ENCODE peak calls at places on chromosomes 5 and 9, in four cellular contexts. R, I, J and O are unnamed samples.

GRCh38 chr5:33260098-33260497 is 180.7 kb upstream of the TARS1 start:
- DNase-seq in R (no peak), I (no peak), J (no peak), O (no peak)

GRCh38 chr5:10502578-10502977 is 60.9 kb downstream of the ROPN1L start:
- DNase-seq in R (no peak), I (no peak), J (no peak), O (no peak)

GRCh38 chr5:144406463-144406862 is 235.8 kb downstream of the KCTD16 start:
- DNase-seq in R (no peak), I (no peak), J (no peak), O (no peak)

GRCh38 chr5:116448869-116449453 is 125.7 kb downstream of the SEMA6A start:
- DNase-seq in R (no peak), I (no peak), J (no peak), O (no peak)

GRCh38 chr5:149466457-149466972 is 84.7 kb downstream of the CSNK1A1 start:
- DNase-seq in R (no peak), I (no peak), J (no peak), O (no peak)

GRCh38 chr9:35760651-35761050 is 6.6 kb upstream of the MSMP start:
- DNase-seq in R (no peak), I (no peak), J (no peak), O (no peak)

GRCh38 chr5:132501629-132501956 is 11.0 kb upstream of the IRF1 start:
- DNase-seq in R (no peak), I (no peak), J (peak), O (no peak)

GRCh38 chr5:145797336-145797735 is 37.8 kb downstream of the PRELID2 start:
- DNase-seq in R (no peak), I (no peak), J (no peak), O (no peak)

GRCh38 chr9:100428871-100429654 is 2.1 kb downstream of the MSANTD3 start:
- DNase-seq in R (no peak), I (no peak), J (no peak), O (no peak)

GRCh38 chr9:93121316-93122241 is 12.5 kb downstream of the NINJ1 start:
- DNase-seq in R (no peak), I (no peak), J (peak), O (peak)

GRCh38 chr5:146025108-146025507 is 80.3 kb downstream of the PLAC8L1 start:
- DNase-seq in R (no peak), I (peak), J (no peak), O (no peak)

GRCh38 chr5:1638658-1639400 is 115.1 kb upstream of the LPCAT1 start:
- DNase-seq in R (no peak), I (no peak), J (no peak), O (no peak)

GRCh38 chr5:73494716-73495115 is 3.5 kb upstream of the BTF3 start:
- DNase-seq in R (no peak), I (no peak), J (no peak), O (no peak)

GRCh38 chr5:88391116-88391515 is 122.5 kb upstream of the TMEM161B start:
- DNase-seq in R (no peak), I (no peak), J (no peak), O (no peak)

GRCh38 chr9:28073278-28073677 is 500.0 kb upstream of the C9orf72 start:
- DNase-seq in R (peak), I (peak), J (no peak), O (no peak)

GRCh38 chr5:122788371-122788770 is 13.5 kb downstream of the SNX2 start:
- DNase-seq in R (no peak), I (no peak), J (no peak), O (no peak)

GRCh38 chr5:177382423-177383029 is 1.7 kb upstream of the SLC34A1 start:
- DNase-seq in R (no peak), I (peak), J (no peak), O (no peak)

GRCh38 chr5:68382640-68383039 is 167.1 kb downstream of the PIK3R1 start:
- DNase-seq in R (no peak), I (no peak), J (no peak), O (no peak)

GRCh38 chr5:113678202-113678601 is 164.7 kb downstream of the YTHDC2 start:
- DNase-seq in R (no peak), I (no peak), J (no peak), O (no peak)

GRCh38 chr5:113682497-113683136 is 169.1 kb downstream of the YTHDC2 start:
- DNase-seq in R (no peak), I (no peak), J (no peak), O (no peak)

GRCh38 chr5:113680534-113680933 is 167.0 kb downstream of the YTHDC2 start:
- DNase-seq in R (no peak), I (no peak), J (no peak), O (no peak)

GRCh38 chr5:113675166-113675565 is 161.7 kb downstream of the YTHDC2 start:
- DNase-seq in R (no peak), I (no peak), J (no peak), O (no peak)

GRCh38 chr5:113678924-113679575 is 165.6 kb downstream of the YTHDC2 start:
- DNase-seq in R (peak), I (no peak), J (no peak), O (no peak)
- H3K4me3 ChIP-seq in R (no peak), I (no peak), J (no peak), O (no peak)

GRCh38 chr9:112175796-112176315 is 759 bp upstream of the SUSD1 start:
- DNase-seq in R (no peak), I (no peak), J (no peak), O (no peak)
- H3K4me3 ChIP-seq in R (no peak), I (peak), J (no peak), O (peak)

DNA sequence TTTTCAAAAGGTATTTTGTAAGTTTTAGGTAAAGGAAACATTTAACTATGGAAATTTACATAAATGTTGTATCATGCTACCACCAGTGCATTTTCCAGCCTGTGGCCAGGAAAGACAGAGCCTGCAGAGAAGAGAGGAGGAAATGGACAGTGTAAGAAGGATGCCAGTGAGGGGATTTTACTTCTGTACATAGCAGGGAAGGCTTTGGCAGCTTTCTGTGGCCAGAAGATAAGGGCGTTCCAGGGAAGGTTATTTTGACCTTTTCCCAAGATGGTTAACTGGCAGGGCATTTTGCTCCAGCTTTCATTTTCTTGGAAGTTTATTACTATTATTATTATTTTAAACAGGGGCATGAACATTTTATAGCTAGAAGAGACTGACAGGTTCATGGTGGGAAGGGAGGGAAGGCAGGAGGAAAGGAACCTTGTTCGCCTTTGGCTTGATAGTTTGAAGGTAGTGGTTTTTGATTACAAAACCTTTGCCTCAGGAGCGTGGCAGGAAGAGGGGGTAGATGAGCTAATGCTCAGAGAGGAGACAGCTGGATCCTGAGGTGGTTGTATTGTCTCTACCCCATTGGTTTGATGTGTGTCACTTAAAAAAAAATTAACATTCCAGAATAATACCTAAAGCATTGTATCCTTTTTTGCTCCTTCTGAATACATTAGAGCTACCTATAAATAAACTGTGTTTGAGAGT is 4.1 kb downstream of the ISOC1 start:
- DNase-seq in R (no peak), I (no peak), J (no peak), O (no peak)
- H3K4me3 ChIP-seq in R (no peak), I (no peak), J (no peak), O (no peak)

GRCh38 chr9:124045076-124045829 is 33.7 kb downstream of the LHX2 start:
- DNase-seq in R (no peak), I (peak), J (no peak), O (no peak)
- H3K4me3 ChIP-seq in R (peak), I (peak), J (no peak), O (peak)

GRCh38 chr9:84340535-84340934 is at the start of gene SLC28A3:
- DNase-seq in R (no peak), I (peak), J (no peak), O (no peak)
- H3K4me3 ChIP-seq in R (no peak), I (peak), J (no peak), O (no peak)

DNA sequence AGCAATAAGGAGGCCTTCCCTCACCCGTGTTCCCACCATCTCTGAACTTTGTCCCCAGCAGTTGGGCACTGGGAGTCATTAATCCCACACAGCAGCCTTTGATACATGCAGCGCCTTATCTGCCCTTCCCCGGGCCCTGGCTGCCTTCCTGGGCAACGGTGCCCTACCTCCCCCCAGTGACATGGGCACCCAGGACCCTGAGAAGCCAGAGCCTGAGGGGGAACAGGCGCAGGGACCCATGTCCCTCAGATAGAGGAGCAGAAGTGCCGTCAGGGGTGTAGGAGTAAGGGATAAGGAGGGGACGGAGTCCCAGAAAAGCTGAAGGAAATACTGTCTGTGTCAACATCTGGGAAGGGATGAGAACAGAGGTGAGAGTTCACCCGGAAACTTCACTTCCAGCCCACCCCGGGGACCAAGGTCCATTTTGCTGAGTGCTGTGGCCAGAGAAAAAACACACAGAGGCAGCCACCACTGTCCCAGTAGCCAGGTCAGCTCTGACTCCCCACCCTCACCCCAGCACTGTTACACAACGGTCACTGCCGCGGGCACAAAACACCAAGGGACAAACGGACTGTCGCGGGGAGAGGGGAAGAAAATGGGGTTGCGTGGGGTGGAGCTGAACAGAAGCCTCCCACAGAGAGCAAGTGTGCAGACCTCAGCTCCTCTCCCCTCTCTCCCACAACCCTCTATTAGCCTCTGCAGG is 3.8 kb downstream of the PCDH1 start:
- DNase-seq in R (no peak), I (no peak), J (no peak), O (no peak)
- H3K4me3 ChIP-seq in R (peak), I (peak), J (peak), O (no peak)

DNA sequence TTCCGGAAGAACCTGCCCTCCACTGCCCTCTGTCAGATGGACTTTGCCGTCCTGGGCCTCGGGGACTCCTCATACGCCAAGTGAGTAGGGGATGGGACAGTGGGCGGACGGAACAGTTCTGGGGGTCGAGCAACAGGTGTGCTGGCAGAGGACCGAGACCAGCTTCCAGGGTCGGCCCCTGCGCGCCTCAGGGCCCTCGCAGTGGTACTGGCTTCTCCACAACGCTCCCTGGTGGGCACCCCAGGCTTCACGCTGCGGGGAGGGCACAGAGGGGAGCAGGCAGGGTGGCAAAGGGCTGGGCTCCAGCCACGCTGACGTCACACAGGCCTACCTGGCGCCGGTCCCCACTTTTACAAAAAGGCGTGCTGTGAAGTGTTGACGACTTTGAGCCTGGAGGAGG is 7.0 kb downstream of the NDOR1 start:
- DNase-seq in R (no peak), I (no peak), J (no peak), O (no peak)
- H3K4me3 ChIP-seq in R (no peak), I (no peak), J (no peak), O (no peak)

GRCh38 chr5:160470437-160471341 is 49.0 kb downstream of the PTTG1 start:
- DNase-seq in R (peak), I (no peak), J (no peak), O (no peak)

GRCh38 chr5:160472482-160472881 is 50.8 kb downstream of the PTTG1 start:
- DNase-seq in R (no peak), I (no peak), J (no peak), O (no peak)

GRCh38 chr5:160469156-160470144 is 47.8 kb downstream of the PTTG1 start:
- DNase-seq in R (no peak), I (no peak), J (no peak), O (no peak)

GRCh38 chr5:160473736-160474483 is 52.3 kb downstream of the PTTG1 start:
- DNase-seq in R (no peak), I (no peak), J (no peak), O (no peak)

GRCh38 chr5:160471761-160472160 is 50.1 kb downstream of the PTTG1 start:
- DNase-seq in R (no peak), I (no peak), J (no peak), O (no peak)
- H3K4me3 ChIP-seq in R (no peak), I (no peak), J (no peak), O (no peak)

DNA sequence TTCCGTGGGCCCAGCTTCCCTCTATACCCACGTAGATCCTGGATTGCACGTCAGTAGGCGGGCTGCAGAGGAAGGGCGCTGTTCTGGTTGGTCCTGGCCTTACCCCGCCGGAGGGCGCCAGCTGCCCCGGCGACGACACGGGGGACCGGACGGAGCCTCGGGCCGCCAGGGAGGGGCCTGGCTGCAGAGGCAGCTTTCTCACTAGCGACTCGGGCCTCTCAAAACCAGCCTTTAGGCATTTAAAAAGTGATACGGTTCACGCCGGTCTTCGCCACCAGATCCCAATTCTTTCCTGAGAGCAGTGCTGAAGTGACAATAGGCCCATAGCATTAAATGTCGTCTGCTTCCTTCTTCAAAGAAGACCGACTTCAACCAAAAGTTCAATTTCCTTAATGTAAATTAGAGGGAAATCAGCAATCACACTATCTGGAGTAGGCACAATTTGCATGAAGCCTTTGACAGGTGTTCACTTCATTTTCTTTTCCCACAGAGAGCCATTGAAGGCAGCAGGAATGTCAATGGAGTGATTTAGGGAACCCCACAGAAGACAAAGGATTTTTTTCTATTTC is 17.6 kb upstream of the UBE2D2 start:
- DNase-seq in R (peak), I (peak), J (peak), O (no peak)
- H3K4me3 ChIP-seq in R (peak), I (peak), J (peak), O (peak)

DNA sequence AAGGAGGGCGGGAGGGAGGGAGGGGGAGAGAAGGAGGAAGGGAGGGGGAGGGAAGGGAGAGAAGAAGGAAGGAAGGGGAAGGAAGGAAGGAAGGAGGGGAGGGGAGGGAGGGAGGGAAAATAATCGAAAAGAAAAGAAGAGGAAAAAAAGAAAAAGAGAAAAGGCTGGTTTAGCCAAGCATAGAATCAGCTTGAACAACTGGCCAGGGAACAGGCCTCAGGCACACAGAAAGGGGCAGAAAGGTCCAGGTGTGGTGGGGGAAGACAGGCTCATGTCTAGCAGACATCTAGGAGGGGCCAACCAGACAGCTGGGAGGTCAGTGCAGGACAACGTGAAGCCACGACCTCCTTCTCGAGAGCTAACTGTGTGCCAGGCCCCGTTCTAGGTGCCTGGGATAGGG is 141.8 kb downstream of the HSD17B3 start:
- DNase-seq in R (no peak), I (no peak), J (no peak), O (no peak)
- H3K4me3 ChIP-seq in R (no peak), I (no peak), J (no peak), O (no peak)